ENCODE peak calls at places on chromosomes 3 and 15, in eight cellular contexts. U is effector CD4-positive, alpha-beta T cell; T is cardiac fibroblast; A is uterus; Z is GM23338; X is naive thymus-derived CD4-positive, alpha-beta T cell; Q is left cardiac atrium; S is NCI-H460. C is an unnamed sample.

GRCh38 chr15:25852027-25852426 is 11.1 kb downstream of the ATP10A start:
- DNase-seq in A (no peak), T (no peak), Z (no peak), X (no peak), S (no peak), Q (no peak), U (no peak), C (no peak)

GRCh38 chr15:66704783-66705113 is 2.7 kb downstream of the SMAD6 start:
- DNase-seq in Q (no peak), A (no peak), S (no peak), U (no peak), Z (no peak), X (no peak), T (no peak), C (no peak)

GRCh38 chr3:143171656-143172055 is 52.1 kb downstream of the CHST2 start:
- DNase-seq in A (no peak), T (peak), Z (no peak), Q (no peak), X (no peak), U (no peak), S (no peak), C (no peak)

GRCh38 chr15:78364233-78364632 is 24.1 kb downstream of the CRABP1 start:
- DNase-seq in A (no peak), X (no peak), Q (no peak), T (no peak), S (no peak), Z (no peak), U (no peak), C (peak)

GRCh38 chr3:11764931-11765363 is 81.7 kb downstream of the TAMM41 start:
- DNase-seq in Q (no peak), T (peak), S (no peak), Z (no peak), X (no peak), U (no peak), A (no peak), C (no peak)

GRCh38 chr3:38834110-38834509 is 18.1 kb upstream of the SCN10A start:
- DNase-seq in T (peak), Z (peak), S (no peak), Q (peak), U (no peak), X (no peak), A (peak), C (peak)

GRCh38 chr3:102089904-102090492 is 240.7 kb downstream of the NFKBIZ start:
- DNase-seq in X (no peak), S (peak), U (no peak), Z (no peak), A (no peak), T (peak), Q (no peak), C (no peak)

GRCh38 chr3:122513386-122514122 is 1.2 kb downstream of the KPNA1 start:
- DNase-seq in Q (no peak), Z (peak), A (no peak), U (no peak), S (no peak), X (no peak), T (no peak), C (no peak)

GRCh38 chr3:22475665-22476064 is 724.7 kb upstream of the ZNF385D start:
- DNase-seq in X (no peak), T (no peak), S (no peak), U (no peak), A (no peak), Q (no peak), Z (no peak), C (no peak)

GRCh38 chr15:64521726-64522164 is 61.4 kb downstream of the ZNF609 start:
- DNase-seq in Z (peak), U (no peak), T (peak), A (no peak), S (peak), X (no peak), Q (peak), C (peak)

GRCh38 chr3:53286727-53287412 is 31.0 kb upstream of the TKT start:
- DNase-seq in T (peak), A (no peak), U (no peak), Q (no peak), S (no peak), Z (peak), X (no peak), C (no peak)

GRCh38 chr3:27939940-27940339 is 217.8 kb upstream of the EOMES start:
- DNase-seq in X (no peak), Z (peak), U (no peak), S (no peak), T (peak), A (no peak), Q (no peak), C (no peak)

GRCh38 chr3:53708001-53708621 is 138.1 kb downstream of the CHDH start:
- DNase-seq in A (no peak), X (no peak), Q (peak), S (no peak), T (no peak), U (no peak), Z (no peak), C (no peak)

GRCh38 chr3:197750863-197751737 is 1.4 kb downstream of the FYTTD1 start:
- DNase-seq in S (no peak), Z (no peak), U (no peak), A (peak), Q (peak), T (peak), X (no peak), C (peak)

GRCh38 chr3:71087109-71088018 is 496.2 kb downstream of the FOXP1 start:
- DNase-seq in Q (no peak), X (no peak), A (no peak), T (peak), S (peak), U (peak), Z (no peak), C (no peak)

GRCh38 chr15:73375755-73376305 is 7.1 kb upstream of the HCN4 start:
- DNase-seq in Q (peak), S (no peak), Z (no peak), T (no peak), X (no peak), A (no peak), U (no peak), C (peak)

GRCh38 chr15:101170568-101171350 is 81.1 kb downstream of the CHSY1 start:
- DNase-seq in Q (peak), X (no peak), S (peak), Z (no peak), T (peak), A (peak), U (no peak), C (no peak)

GRCh38 chr3:14899993-14900618 is 47.3 kb upstream of the NR2C2 start:
- DNase-seq in S (no peak), T (no peak), Z (peak), U (no peak), A (no peak), X (no peak), Q (no peak), C (no peak)

GRCh38 chr3:55587476-55587875 is 100.4 kb upstream of the WNT5A start:
- DNase-seq in S (peak), Q (no peak), U (no peak), A (no peak), Z (no peak), X (no peak), T (no peak), C (no peak)

GRCh38 chr15:76153241-76154197 is 93.7 kb downstream of the TMEM266 start:
- DNase-seq in A (no peak), T (no peak), Z (no peak), Q (no peak), U (no peak), S (no peak), X (no peak), C (no peak)

GRCh38 chr15:70127288-70127746 is 29.6 kb upstream of the TLE3 start:
- DNase-seq in Q (peak), X (no peak), A (no peak), U (no peak), T (peak), S (no peak), Z (no peak), C (peak)

GRCh38 chr3:157493627-157494550 is 9.3 kb downstream of the VEPH1 start:
- DNase-seq in X (no peak), Q (no peak), Z (peak), U (no peak), A (no peak), T (peak), S (peak), C (no peak)

GRCh38 chr15:63487076-63487757 is 17.2 kb upstream of the USP3 start:
- DNase-seq in T (peak), U (peak), A (peak), Z (peak), S (peak), Q (peak), X (peak), C (peak)

GRCh38 chr3:151816091-151816604 is 2.2 kb downstream of the AADAC start:
- DNase-seq in U (no peak), S (peak), T (peak), A (peak), X (no peak), Z (peak), Q (no peak), C (no peak)

GRCh38 chr3:62186967-62187366 is 186.4 kb downstream of the FEZF2 start:
- DNase-seq in A (no peak), S (no peak), U (no peak), X (no peak), Z (peak), T (peak), Q (no peak), C (no peak)

GRCh38 chr3:134298281-134298680 is 47.6 kb upstream of the RYK start:
- DNase-seq in U (no peak), S (no peak), T (no peak), Q (no peak), X (no peak), A (no peak), Z (no peak), C (no peak)

GRCh38 chr15:49229922-49230321 is 59.9 kb downstream of the GALK2 start:
- DNase-seq in U (no peak), X (no peak), S (no peak), Q (no peak), A (no peak), T (no peak), Z (no peak), C (no peak)